ENCODE peak calls at places on chromosomes 11 and 22, in five cellular contexts. One of them, this sample, is unnamed.

GRCh38 chr22:23388492-23389009 is 191.5 kb downstream of the IGLL1 start:
- DNase-seq in trophoblast cell: no peak
- DNase-seq in neuronal stem cell: no peak
- DNase-seq in IMR-90: no peak
- DNase-seq in H1: no peak
- DNase-seq in this sample: no peak

GRCh38 chr11:8224711-8225110 is 39.0 kb downstream of the LMO1 start:
- DNase-seq in trophoblast cell: no peak
- DNase-seq in neuronal stem cell: no peak
- DNase-seq in IMR-90: no peak
- DNase-seq in H1: no peak
- DNase-seq in this sample: no peak

GRCh38 chr11:102793677-102794290 is 4.2 kb downstream of the MMP1 start:
- DNase-seq in trophoblast cell: no peak
- DNase-seq in neuronal stem cell: no peak
- DNase-seq in IMR-90: no peak
- DNase-seq in H1: no peak
- DNase-seq in this sample: no peak

GRCh38 chr11:14081541-14082211 is 119.2 kb downstream of the SPON1 start:
- DNase-seq in trophoblast cell: no peak
- DNase-seq in neuronal stem cell: no peak
- DNase-seq in IMR-90: no peak
- DNase-seq in H1: no peak
- DNase-seq in this sample: no peak

GRCh38 chr11:33507967-33508366 is 192.7 kb downstream of the C11orf91 start:
- DNase-seq in trophoblast cell: peak; percentile 19
- DNase-seq in neuronal stem cell: no peak
- DNase-seq in IMR-90: peak; percentile 53
- DNase-seq in H1: no peak
- DNase-seq in this sample: peak; percentile 19

GRCh38 chr22:27775698-27776409 is 25.7 kb downstream of the MN1 start:
- DNase-seq in trophoblast cell: no peak
- DNase-seq in neuronal stem cell: peak; percentile 63
- DNase-seq in IMR-90: no peak
- DNase-seq in H1: no peak
- DNase-seq in this sample: no peak

GRCh38 chr22:40313007-40313406 is 33.3 kb upstream of the ADSL start:
- DNase-seq in trophoblast cell: no peak
- DNase-seq in neuronal stem cell: no peak
- DNase-seq in IMR-90: no peak
- DNase-seq in H1: no peak
- DNase-seq in this sample: no peak

GRCh38 chr11:92123540-92123939 is 101.1 kb upstream of the FAT3 start:
- DNase-seq in trophoblast cell: no peak
- DNase-seq in neuronal stem cell: no peak
- DNase-seq in IMR-90: peak; percentile 0
- DNase-seq in H1: no peak
- DNase-seq in this sample: peak; percentile 2

GRCh38 chr11:10050561-10050960 is 243.5 kb downstream of the SBF2 start:
- DNase-seq in trophoblast cell: no peak
- DNase-seq in neuronal stem cell: no peak
- DNase-seq in IMR-90: peak; percentile 59
- DNase-seq in H1: no peak
- DNase-seq in this sample: peak; percentile 21

GRCh38 chr11:102810943-102811528 is 13.1 kb upstream of the MMP1 start:
- DNase-seq in trophoblast cell: no peak
- DNase-seq in neuronal stem cell: no peak
- DNase-seq in IMR-90: peak; percentile 45
- DNase-seq in H1: no peak
- DNase-seq in this sample: peak; percentile 49

GRCh38 chr22:27139935-27140493 is 482.6 kb downstream of the MIAT start:
- DNase-seq in trophoblast cell: no peak
- DNase-seq in neuronal stem cell: no peak
- DNase-seq in IMR-90: peak; percentile 83
- DNase-seq in H1: no peak
- DNase-seq in this sample: peak; percentile 94

GRCh38 chr11:123429851-123430735 is at the start of gene GRAMD1B:
- DNase-seq in trophoblast cell: peak; percentile 16
- DNase-seq in neuronal stem cell: peak; percentile 69
- DNase-seq in IMR-90: peak; percentile 90
- DNase-seq in H1: peak; percentile 54
- DNase-seq in this sample: peak; percentile 53

GRCh38 chr22:35629406-35630234 is 12.5 kb upstream of the MB start:
- DNase-seq in trophoblast cell: peak; percentile 96
- DNase-seq in neuronal stem cell: no peak
- DNase-seq in IMR-90: peak; percentile 98
- DNase-seq in H1: peak; percentile 60
- DNase-seq in this sample: peak; percentile 98

GRCh38 chr11:69284081-69284511 is 9.9 kb upstream of the MYEOV start:
- DNase-seq in trophoblast cell: peak; percentile 84
- DNase-seq in neuronal stem cell: no peak
- DNase-seq in IMR-90: no peak
- DNase-seq in H1: no peak
- DNase-seq in this sample: no peak

GRCh38 chr22:42560781-42561180 is 7.0 kb downstream of the SERHL2 start:
- DNase-seq in trophoblast cell: no peak
- DNase-seq in neuronal stem cell: peak; percentile 11
- DNase-seq in IMR-90: no peak
- DNase-seq in H1: no peak
- DNase-seq in this sample: peak; percentile 14

GRCh38 chr11:132064987-132065620 is 694.7 kb downstream of the NTM start:
- DNase-seq in trophoblast cell: peak; percentile 25
- DNase-seq in neuronal stem cell: no peak
- DNase-seq in IMR-90: peak; percentile 99
- DNase-seq in H1: no peak
- DNase-seq in this sample: peak; percentile 100

GRCh38 chr22:46935506-46936377 is 173.3 kb downstream of the TBC1D22A start:
- DNase-seq in trophoblast cell: peak; percentile 10
- DNase-seq in neuronal stem cell: no peak
- DNase-seq in IMR-90: no peak
- DNase-seq in H1: no peak
- DNase-seq in this sample: peak; percentile 28

GRCh38 chr11:7592706-7593105 is 78.9 kb downstream of the PPFIBP2 start:
- DNase-seq in trophoblast cell: no peak
- DNase-seq in neuronal stem cell: no peak
- DNase-seq in IMR-90: peak; percentile 37
- DNase-seq in H1: no peak
- DNase-seq in this sample: peak; percentile 63

GRCh38 chr11:3674189-3674588 is 3.0 kb upstream of the CHRNA10 start:
- DNase-seq in trophoblast cell: peak; percentile 90
- DNase-seq in neuronal stem cell: no peak
- DNase-seq in IMR-90: peak; percentile 88
- DNase-seq in H1: peak; percentile 5
- DNase-seq in this sample: peak; percentile 28

GRCh38 chr11:114432893-114433292 is 6.4 kb upstream of the REXO2 start:
- DNase-seq in trophoblast cell: no peak
- DNase-seq in neuronal stem cell: no peak
- DNase-seq in IMR-90: no peak
- DNase-seq in H1: no peak
- DNase-seq in this sample: no peak

GRCh38 chr22:44037519-44038370 is 13.6 kb downstream of the PARVB start:
- DNase-seq in trophoblast cell: peak; percentile 64
- DNase-seq in neuronal stem cell: no peak
- DNase-seq in IMR-90: peak; percentile 97
- DNase-seq in H1: no peak
- DNase-seq in this sample: peak; percentile 92

GRCh38 chr11:114080219-114080618 is 20.7 kb downstream of the ZBTB16 start:
- DNase-seq in trophoblast cell: no peak
- DNase-seq in neuronal stem cell: no peak
- DNase-seq in IMR-90: no peak
- DNase-seq in H1: no peak
- DNase-seq in this sample: peak; percentile 87

GRCh38 chr11:100719809-100720221 is 32.7 kb downstream of the ARHGAP42 start:
- DNase-seq in trophoblast cell: peak; percentile 13
- DNase-seq in neuronal stem cell: no peak
- DNase-seq in IMR-90: peak; percentile 79
- DNase-seq in H1: no peak
- DNase-seq in this sample: peak; percentile 87

GRCh38 chr11:100715163-100715792 is 28.2 kb downstream of the ARHGAP42 start:
- DNase-seq in trophoblast cell: no peak
- DNase-seq in neuronal stem cell: no peak
- DNase-seq in IMR-90: no peak
- DNase-seq in H1: no peak
- DNase-seq in this sample: no peak

GRCh38 chr11:100716848-100717247 is 29.8 kb downstream of the ARHGAP42 start:
- DNase-seq in trophoblast cell: no peak
- DNase-seq in neuronal stem cell: no peak
- DNase-seq in IMR-90: no peak
- DNase-seq in H1: no peak
- DNase-seq in this sample: peak; percentile 44

DNA sequence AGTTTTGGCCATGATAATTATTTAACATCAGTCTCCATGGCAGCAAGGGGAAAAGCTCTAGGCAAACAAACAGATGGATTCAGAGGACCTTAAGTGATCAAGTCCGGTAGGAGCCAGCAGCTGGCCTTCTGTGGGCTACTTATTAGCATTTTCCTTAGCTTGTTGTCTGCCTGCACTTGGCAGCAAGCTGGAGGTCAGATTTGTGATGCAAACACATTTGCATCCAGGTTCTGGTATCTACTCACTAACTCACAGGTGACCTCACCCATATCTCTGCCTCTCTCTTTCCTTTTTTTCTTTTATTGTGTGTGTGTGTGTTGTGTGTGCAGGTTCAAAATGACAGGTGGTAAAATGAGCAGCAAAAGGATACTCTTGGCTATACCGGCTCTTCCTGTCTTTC is 32.3 kb downstream of the ARHGAP42 start:
- DNase-seq in trophoblast cell: peak; percentile 13
- DNase-seq in neuronal stem cell: no peak
- DNase-seq in IMR-90: peak; percentile 42
- DNase-seq in H1: peak; percentile 19
- DNase-seq in this sample: peak; percentile 90
- H4K91ac ChIP-seq in trophoblast cell: no peak overlapping the region
- H4K91ac ChIP-seq in neuronal stem cell: no peak overlapping the region
- H4K91ac ChIP-seq in IMR-90: no peak overlapping the region
- H4K91ac ChIP-seq in H1: no peak overlapping the region
- H4K91ac ChIP-seq in this sample: no peak overlapping the region

GRCh38 chr11:64876226-64876750 is 2.1 kb downstream of the EHD1 start:
- DNase-seq in trophoblast cell: no peak
- DNase-seq in neuronal stem cell: no peak
- DNase-seq in IMR-90: no peak
- DNase-seq in H1: no peak
- DNase-seq in this sample: no peak

GRCh38 chr11:64876835-64877341 is 1.5 kb downstream of the EHD1 start:
- DNase-seq in trophoblast cell: peak; percentile 99
- DNase-seq in neuronal stem cell: no peak
- DNase-seq in IMR-90: peak; percentile 46
- DNase-seq in H1: no peak
- DNase-seq in this sample: peak; percentile 68

GRCh38 chr11:64874841-64875240 is 3.6 kb downstream of the EHD1 start:
- DNase-seq in trophoblast cell: no peak
- DNase-seq in neuronal stem cell: no peak
- DNase-seq in IMR-90: no peak
- DNase-seq in H1: no peak
- DNase-seq in this sample: no peak

GRCh38 chr11:64874308-64874707 is 4.1 kb downstream of the EHD1 start:
- DNase-seq in trophoblast cell: no peak
- DNase-seq in neuronal stem cell: no peak
- DNase-seq in IMR-90: peak; percentile 47
- DNase-seq in H1: no peak
- DNase-seq in this sample: peak; percentile 68

GRCh38 chr11:64875369-64876225 is 2.8 kb downstream of the EHD1 start:
- DNase-seq in trophoblast cell: no peak
- DNase-seq in neuronal stem cell: no peak
- DNase-seq in IMR-90: no peak
- DNase-seq in H1: no peak
- DNase-seq in this sample: no peak
- H3K4me3 ChIP-seq in trophoblast cell: peak overlapping the region; percentile 42
- H3K4me3 ChIP-seq in neuronal stem cell: peak overlapping the region; percentile 56
- H3K4me3 ChIP-seq in IMR-90: peak overlapping the region; percentile 95
- H3K4me3 ChIP-seq in H1: no peak overlapping the region
- H3K4me3 ChIP-seq in this sample: peak overlapping the region; percentile 26

DNA sequence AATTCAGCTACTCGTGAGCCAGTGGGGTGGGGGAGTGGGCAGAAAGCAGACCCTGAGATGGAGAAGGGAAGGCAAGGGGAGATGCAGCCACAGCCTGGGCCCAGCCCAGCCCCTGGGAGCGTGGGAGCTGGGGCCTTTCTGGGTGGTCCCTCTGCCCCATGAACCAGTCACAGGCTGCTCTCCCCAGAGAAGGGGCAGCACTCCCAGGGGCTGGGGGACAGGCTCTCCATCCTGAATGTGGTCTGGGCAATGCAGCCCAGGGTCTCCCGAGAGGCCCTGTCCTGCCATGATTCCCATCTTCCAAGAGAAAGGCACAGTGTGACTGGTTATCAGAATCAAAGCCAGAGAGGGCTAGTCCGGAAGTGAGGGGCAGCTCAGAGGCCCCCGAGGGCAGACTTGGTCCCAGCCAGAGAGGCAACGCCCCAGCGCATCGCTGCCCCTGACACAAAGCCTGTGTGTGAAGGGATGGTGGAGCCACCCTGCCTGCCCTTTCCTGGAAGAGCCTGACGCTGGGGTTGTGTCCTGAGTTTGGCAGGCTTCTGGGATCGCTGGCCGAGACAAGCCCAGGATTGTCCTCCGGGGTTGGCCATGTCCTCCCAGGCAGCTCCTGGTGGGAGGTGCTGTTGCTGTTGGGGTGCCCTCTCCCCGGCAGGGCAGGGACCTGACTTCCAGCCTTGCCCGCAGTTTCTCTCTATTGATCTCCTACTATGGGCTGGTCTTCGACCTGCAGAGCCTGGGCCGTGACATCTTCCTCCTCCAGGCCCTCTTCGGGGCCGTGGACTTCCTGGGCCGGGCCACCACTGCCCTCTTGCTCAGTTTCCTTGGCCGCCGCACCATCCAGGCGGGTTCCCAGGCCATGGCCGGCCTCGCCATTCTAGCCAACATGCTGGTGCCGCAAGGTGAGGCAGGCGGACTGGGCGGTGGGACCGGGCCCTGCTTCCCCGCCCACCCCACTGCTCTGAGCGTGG is 23.8 kb upstream of the SLC22A12 start:
- DNase-seq in trophoblast cell: no peak
- DNase-seq in neuronal stem cell: no peak
- DNase-seq in IMR-90: no peak
- DNase-seq in H1: no peak
- DNase-seq in this sample: no peak
- H4K91ac ChIP-seq in trophoblast cell: peak overlapping the region; percentile 67
- H4K91ac ChIP-seq in neuronal stem cell: peak overlapping the region; percentile 60
- H4K91ac ChIP-seq in IMR-90: no peak overlapping the region
- H4K91ac ChIP-seq in H1: peak overlapping the region; percentile 45
- H4K91ac ChIP-seq in this sample: peak overlapping the region; percentile 45

GRCh38 chr11:45337583-45338360 is 51.6 kb upstream of the SYT13 start:
- DNase-seq in trophoblast cell: no peak
- DNase-seq in neuronal stem cell: no peak
- DNase-seq in IMR-90: no peak
- DNase-seq in H1: no peak
- DNase-seq in this sample: no peak

GRCh38 chr11:45341379-45341778 is 55.2 kb upstream of the SYT13 start:
- DNase-seq in trophoblast cell: no peak
- DNase-seq in neuronal stem cell: no peak
- DNase-seq in IMR-90: no peak
- DNase-seq in H1: no peak
- DNase-seq in this sample: no peak

GRCh38 chr11:45343988-45344387 is 57.8 kb upstream of the SYT13 start:
- DNase-seq in trophoblast cell: no peak
- DNase-seq in neuronal stem cell: no peak
- DNase-seq in IMR-90: no peak
- DNase-seq in H1: no peak
- DNase-seq in this sample: no peak

GRCh38 chr11:45336136-45336535 is 50.0 kb upstream of the SYT13 start:
- DNase-seq in trophoblast cell: no peak
- DNase-seq in neuronal stem cell: no peak
- DNase-seq in IMR-90: no peak
- DNase-seq in H1: no peak
- DNase-seq in this sample: no peak

GRCh38 chr11:45339754-45340519 is 53.8 kb upstream of the SYT13 start:
- DNase-seq in trophoblast cell: peak; percentile 90
- DNase-seq in neuronal stem cell: peak; percentile 90
- DNase-seq in IMR-90: peak; percentile 68
- DNase-seq in H1: peak; percentile 94
- DNase-seq in this sample: peak; percentile 86
- H3K4me3 ChIP-seq in trophoblast cell: no peak overlapping the region
- H3K4me3 ChIP-seq in neuronal stem cell: no peak overlapping the region
- H3K4me3 ChIP-seq in IMR-90: no peak overlapping the region
- H3K4me3 ChIP-seq in H1: peak overlapping the region; percentile 16
- H3K4me3 ChIP-seq in this sample: peak overlapping the region; percentile 69